ENCODE peak calls at places on chromosome 9, in six cellular contexts. One of them, this sample, is unnamed. For H3K36me3, the result is how much of the 10 kb centered on the place peaks cover.

GRCh38 chr9:127158995-127159801 is 36.8 kb upstream of the ANGPTL2 start:
- DNase-seq in suprapubic skin: peak
- DNase-seq in SK-N-SH: peak
- DNase-seq in A673: peak
- DNase-seq in keratinocyte: no peak
- DNase-seq in tibial nerve: peak
- DNase-seq in this sample: no peak

GRCh38 chr9:109856785-109857184 is 76.8 kb downstream of the PALM2AKAP2 start:
- DNase-seq in tibial nerve: no peak
- DNase-seq in SK-N-SH: no peak
- DNase-seq in suprapubic skin: no peak
- DNase-seq in keratinocyte: no peak
- DNase-seq in A673: no peak
- DNase-seq in this sample: no peak

GRCh38 chr9:137459147-137459600 is at the start of gene NSMF:
- DNase-seq in keratinocyte: no peak
- DNase-seq in SK-N-SH: peak
- DNase-seq in tibial nerve: peak
- DNase-seq in suprapubic skin: peak
- DNase-seq in A673: peak
- DNase-seq in this sample: peak

GRCh38 chr9:133030317-133031129 is at the start of gene GTF3C5:
- DNase-seq in A673: peak
- DNase-seq in tibial nerve: peak
- DNase-seq in SK-N-SH: peak
- DNase-seq in keratinocyte: peak
- DNase-seq in suprapubic skin: peak
- DNase-seq in this sample: peak

GRCh38 chr9:108972186-108972585 is 38.0 kb downstream of the ABITRAM start:
- DNase-seq in keratinocyte: no peak
- DNase-seq in A673: peak
- DNase-seq in suprapubic skin: no peak
- DNase-seq in SK-N-SH: no peak
- DNase-seq in tibial nerve: no peak
- DNase-seq in this sample: no peak

GRCh38 chr9:89523948-89524347 is 26.0 kb upstream of the SEMA4D start:
- DNase-seq in keratinocyte: no peak
- DNase-seq in tibial nerve: no peak
- DNase-seq in suprapubic skin: no peak
- DNase-seq in A673: no peak
- DNase-seq in SK-N-SH: no peak
- DNase-seq in this sample: no peak

GRCh38 chr9:137383453-137384115 is 39.4 kb downstream of the EXD3 start:
- DNase-seq in tibial nerve: no peak
- DNase-seq in suprapubic skin: peak
- DNase-seq in SK-N-SH: no peak
- DNase-seq in A673: no peak
- DNase-seq in keratinocyte: no peak
- DNase-seq in this sample: peak

GRCh38 chr9:82148849-82149544 is 160.4 kb downstream of the SPATA31D1 start:
- DNase-seq in A673: no peak
- DNase-seq in SK-N-SH: peak
- DNase-seq in tibial nerve: no peak
- DNase-seq in keratinocyte: no peak
- DNase-seq in suprapubic skin: no peak
- DNase-seq in this sample: no peak

GRCh38 chr9:91037511-91038482 is 236.2 kb downstream of the SYK start:
- DNase-seq in SK-N-SH: peak
- DNase-seq in tibial nerve: peak
- DNase-seq in suprapubic skin: peak
- DNase-seq in keratinocyte: no peak
- DNase-seq in A673: no peak
- DNase-seq in this sample: peak

GRCh38 chr9:2884308-2884707 is 40.4 kb upstream of the PUM3 start:
- DNase-seq in A673: no peak
- DNase-seq in keratinocyte: no peak
- DNase-seq in tibial nerve: no peak
- DNase-seq in suprapubic skin: no peak
- DNase-seq in SK-N-SH: no peak
- DNase-seq in this sample: no peak

GRCh38 chr9:87857141-87857947 is 25.3 kb upstream of the SPATA31E1 start:
- DNase-seq in tibial nerve: no peak
- DNase-seq in keratinocyte: no peak
- DNase-seq in A673: no peak
- DNase-seq in suprapubic skin: no peak
- DNase-seq in SK-N-SH: no peak
- DNase-seq in this sample: no peak

GRCh38 chr9:105662184-105663104 is at the start of gene TAL2:
- DNase-seq in tibial nerve: no peak
- DNase-seq in suprapubic skin: no peak
- DNase-seq in A673: no peak
- DNase-seq in SK-N-SH: no peak
- DNase-seq in keratinocyte: no peak
- DNase-seq in this sample: no peak

GRCh38 chr9:85569988-85570387 is 171.8 kb downstream of the AGTPBP1 start:
- DNase-seq in suprapubic skin: no peak
- DNase-seq in tibial nerve: no peak
- DNase-seq in SK-N-SH: no peak
- DNase-seq in A673: no peak
- DNase-seq in keratinocyte: no peak
- DNase-seq in this sample: no peak

GRCh38 chr9:109124089-109124488 is 4.3 kb upstream of the TMEM245 start:
- DNase-seq in keratinocyte: no peak
- DNase-seq in A673: no peak
- DNase-seq in tibial nerve: no peak
- DNase-seq in suprapubic skin: no peak
- DNase-seq in SK-N-SH: no peak
- DNase-seq in this sample: no peak

GRCh38 chr9:71929223-71929622 is 17.8 kb downstream of the C9orf85 start:
- DNase-seq in keratinocyte: peak
- DNase-seq in suprapubic skin: no peak
- DNase-seq in tibial nerve: no peak
- DNase-seq in A673: no peak
- DNase-seq in SK-N-SH: no peak
- DNase-seq in this sample: no peak

GRCh38 chr9:84554069-84554659 is 115.4 kb upstream of the NTRK2 start:
- DNase-seq in tibial nerve: no peak
- DNase-seq in SK-N-SH: no peak
- DNase-seq in suprapubic skin: no peak
- DNase-seq in keratinocyte: no peak
- DNase-seq in A673: no peak
- DNase-seq in this sample: no peak

GRCh38 chr9:115035872-115036612 is 81.9 kb downstream of the TNC start:
- DNase-seq in tibial nerve: peak
- DNase-seq in A673: peak
- DNase-seq in suprapubic skin: no peak
- DNase-seq in keratinocyte: no peak
- DNase-seq in SK-N-SH: no peak
- DNase-seq in this sample: no peak

GRCh38 chr9:129111762-129112151 is 542 bp downstream of the PTPA start:
- DNase-seq in keratinocyte: no peak
- DNase-seq in suprapubic skin: peak
- DNase-seq in A673: peak
- DNase-seq in tibial nerve: peak
- DNase-seq in SK-N-SH: peak
- DNase-seq in this sample: peak

GRCh38 chr9:84945878-84946538 is 276.5 kb downstream of the NTRK2 start:
- DNase-seq in A673: no peak
- DNase-seq in SK-N-SH: peak
- DNase-seq in keratinocyte: no peak
- DNase-seq in tibial nerve: no peak
- DNase-seq in suprapubic skin: no peak
- DNase-seq in this sample: no peak

GRCh38 chr9:71136696-71137095 is 15.3 kb upstream of the TRPM3 start:
- DNase-seq in SK-N-SH: no peak
- DNase-seq in A673: no peak
- DNase-seq in suprapubic skin: no peak
- DNase-seq in tibial nerve: no peak
- DNase-seq in keratinocyte: no peak
- DNase-seq in this sample: no peak

GRCh38 chr9:34961574-34962480 is 3.7 kb downstream of the PHF24 start:
- DNase-seq in SK-N-SH: no peak
- DNase-seq in tibial nerve: no peak
- DNase-seq in keratinocyte: no peak
- DNase-seq in A673: no peak
- DNase-seq in suprapubic skin: no peak
- DNase-seq in this sample: no peak

GRCh38 chr9:127869310-127870152 is 7.9 kb downstream of the AK1 start:
- DNase-seq in tibial nerve: peak
- DNase-seq in A673: peak
- DNase-seq in keratinocyte: peak
- DNase-seq in suprapubic skin: peak
- DNase-seq in SK-N-SH: peak
- DNase-seq in this sample: peak

GRCh38 chr9:81559741-81560140 is 129.6 kb downstream of the TLE1 start:
- DNase-seq in SK-N-SH: no peak
- DNase-seq in suprapubic skin: no peak
- DNase-seq in keratinocyte: peak
- DNase-seq in A673: no peak
- DNase-seq in tibial nerve: no peak
- DNase-seq in this sample: no peak

GRCh38 chr9:134365791-134366222 is 39.6 kb downstream of the RXRA start:
- DNase-seq in suprapubic skin: peak
- DNase-seq in tibial nerve: peak
- DNase-seq in A673: peak
- DNase-seq in keratinocyte: no peak
- DNase-seq in SK-N-SH: peak
- DNase-seq in this sample: no peak

GRCh38 chr9:134364391-134365114 is 38.3 kb downstream of the RXRA start:
- DNase-seq in suprapubic skin: no peak
- DNase-seq in SK-N-SH: no peak
- DNase-seq in A673: no peak
- DNase-seq in tibial nerve: no peak
- DNase-seq in keratinocyte: no peak
- DNase-seq in this sample: no peak

GRCh38 chr9:134363450-134363849 is 37.2 kb downstream of the RXRA start:
- DNase-seq in keratinocyte: no peak
- DNase-seq in suprapubic skin: no peak
- DNase-seq in tibial nerve: no peak
- DNase-seq in SK-N-SH: no peak
- DNase-seq in A673: no peak
- DNase-seq in this sample: no peak

GRCh38 chr9:134366223-134367031 is 40.2 kb downstream of the RXRA start:
- DNase-seq in SK-N-SH: peak
- DNase-seq in keratinocyte: no peak
- DNase-seq in A673: peak
- DNase-seq in tibial nerve: peak
- DNase-seq in suprapubic skin: peak
- DNase-seq in this sample: peak

DNA sequence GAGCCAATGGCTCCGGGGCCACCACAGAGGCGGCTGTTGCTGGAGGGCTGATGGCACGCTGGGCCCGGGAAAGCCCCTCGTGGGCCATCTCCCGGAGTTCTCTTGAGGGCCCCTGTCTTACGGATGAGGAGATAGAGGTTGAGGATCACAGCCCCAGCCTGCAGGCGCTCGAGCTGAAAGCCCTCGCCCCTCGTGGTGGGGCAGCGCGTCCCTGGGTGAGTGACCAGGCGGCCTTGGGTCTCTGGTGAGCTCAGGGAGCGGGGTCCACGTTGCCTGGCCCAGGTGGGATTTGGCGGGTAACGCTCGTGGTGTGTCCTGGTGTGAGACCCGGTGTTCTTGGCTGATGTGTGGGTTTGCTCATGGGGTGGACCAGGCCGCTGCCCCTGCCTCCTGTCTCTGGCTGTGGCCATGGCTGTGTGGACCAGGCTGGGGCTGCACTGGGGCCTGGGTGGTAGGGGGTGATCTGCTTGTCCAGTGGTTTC is 38.9 kb downstream of the RXRA start:
- DNase-seq in SK-N-SH: no peak
- DNase-seq in tibial nerve: no peak
- DNase-seq in A673: no peak
- DNase-seq in keratinocyte: no peak
- DNase-seq in suprapubic skin: no peak
- DNase-seq in this sample: no peak
- H3K27ac ChIP-seq in SK-N-SH: peak
- H3K27ac ChIP-seq in tibial nerve: peak
- H3K27ac ChIP-seq in A673: peak
- H3K27ac ChIP-seq in keratinocyte: no peak
- H3K27ac ChIP-seq in suprapubic skin: peak
- H3K27ac ChIP-seq in this sample: no peak

GRCh38 chr9:14962193-14962899 is 52.1 kb upstream of the FREM1 start:
- DNase-seq in tibial nerve: peak
- DNase-seq in keratinocyte: no peak
- DNase-seq in SK-N-SH: no peak
- DNase-seq in suprapubic skin: no peak
- DNase-seq in A673: peak
- DNase-seq in this sample: no peak
- H3K4me3 ChIP-seq in tibial nerve: no peak
- H3K4me3 ChIP-seq in keratinocyte: no peak
- H3K4me3 ChIP-seq in SK-N-SH: no peak
- H3K4me3 ChIP-seq in suprapubic skin: no peak
- H3K4me3 ChIP-seq in A673: no peak
- H3K4me3 ChIP-seq in this sample: no peak

DNA sequence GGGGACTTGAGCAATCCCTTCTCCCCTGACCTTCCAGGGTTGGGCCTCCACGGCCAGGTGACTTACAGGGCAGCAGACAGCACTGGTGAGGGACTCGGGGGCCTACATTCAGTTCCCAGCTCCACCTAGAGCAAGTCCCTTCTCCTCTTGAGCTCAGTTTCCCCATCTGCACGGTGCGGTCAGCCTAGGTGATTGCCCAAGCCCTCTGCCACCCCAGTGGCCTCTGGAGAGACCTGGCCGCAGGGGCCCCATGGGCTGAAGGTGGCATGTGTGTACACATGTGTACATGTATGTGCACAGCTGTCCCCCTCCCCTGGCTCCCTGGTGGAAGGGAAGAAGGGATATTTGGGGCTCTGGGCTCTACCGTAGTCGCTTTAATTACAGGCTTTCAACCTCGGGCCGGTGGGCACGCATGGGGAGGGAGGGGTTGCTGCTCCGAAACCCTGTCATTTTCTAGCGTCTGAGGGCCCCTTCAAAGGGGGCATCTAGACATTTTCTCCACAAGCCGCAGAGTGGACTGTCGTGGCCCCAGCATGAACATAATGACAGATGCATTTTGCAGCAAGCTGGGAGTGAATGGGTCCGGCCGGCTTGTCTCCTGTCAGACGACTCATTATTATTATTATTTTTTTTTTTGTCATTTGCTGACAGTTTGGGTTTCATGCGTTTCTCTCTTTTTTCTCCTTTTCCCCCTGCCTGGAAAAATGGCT is 44.0 kb downstream of the ASS1 start:
- DNase-seq in keratinocyte: no peak
- DNase-seq in A673: no peak
- DNase-seq in suprapubic skin: no peak
- DNase-seq in tibial nerve: no peak
- DNase-seq in SK-N-SH: no peak
- DNase-seq in this sample: no peak
- H3K36me3 ChIP-seq in keratinocyte: under half
- H3K36me3 ChIP-seq in A673: under half
- H3K36me3 ChIP-seq in suprapubic skin: under half
- H3K36me3 ChIP-seq in tibial nerve: under half
- H3K36me3 ChIP-seq in SK-N-SH: under half
- H3K36me3 ChIP-seq in this sample: under half

GRCh38 chr9:86684148-86684547 is 263.2 kb downstream of the GAS1 start:
- DNase-seq in suprapubic skin: no peak
- DNase-seq in A673: no peak
- DNase-seq in keratinocyte: no peak
- DNase-seq in SK-N-SH: no peak
- DNase-seq in tibial nerve: no peak
- DNase-seq in this sample: no peak
- H3K27ac ChIP-seq in suprapubic skin: no peak
- H3K27ac ChIP-seq in A673: no peak
- H3K27ac ChIP-seq in keratinocyte: no peak
- H3K27ac ChIP-seq in SK-N-SH: no peak
- H3K27ac ChIP-seq in tibial nerve: no peak
- H3K27ac ChIP-seq in this sample: no peak

This sample was measured in aorta.